ENCODE peak calls at places on chromosomes 3 and 15, in seven cellular contexts. U is fibroblast of mammary gland, T is AG04449, A is choroid plexus epithelial cell, O is neural progenitor cell, W is brain microvascular endothelial cell, V is A549. R is an unnamed sample.

GRCh38 chr3:123960791-123961507 is at the start of gene CCDC14:
- DNase-seq in U (peak; percentile 92), T (peak; percentile 57), A (peak; percentile 98), O (peak; percentile 99), W (peak; percentile 96), V (peak; percentile 94), R (peak; percentile 93)

GRCh38 chr3:162517110-162517509 is 1020.5 kb downstream of the OTOL1 start:
- DNase-seq in U (peak; percentile 6), T (no peak), A (peak; percentile 10), O (no peak), W (no peak), V (no peak), R (peak; percentile 4)

GRCh38 chr15:56187665-56188064 is 56.0 kb downstream of the RFX7 start:
- DNase-seq in U (no peak), T (no peak), A (no peak), O (no peak), W (no peak), V (no peak), R (no peak)

GRCh38 chr3:184175981-184176376 is 1.3 kb downstream of the AP2M1 start:
- DNase-seq in U (no peak), T (no peak), A (no peak), O (no peak), W (no peak), V (no peak), R (no peak)

GRCh38 chr3:150797155-150797554 is 34.2 kb upstream of the SIAH2 start:
- DNase-seq in U (peak; percentile 7), T (no peak), A (no peak), O (no peak), W (no peak), V (peak; percentile 10), R (no peak)

GRCh38 chr15:25710184-25710583 is 152.9 kb downstream of the ATP10A start:
- DNase-seq in U (peak; percentile 31), T (no peak), A (no peak), O (peak; percentile 81), W (no peak), V (peak; percentile 35), R (peak; percentile 17)

GRCh38 chr3:134197681-134198261 is 52.9 kb downstream of the RYK start:
- DNase-seq in U (peak; percentile 81), T (peak; percentile 24), A (peak; percentile 81), O (peak; percentile 53), W (peak; percentile 56), V (peak; percentile 44), R (peak; percentile 81)

GRCh38 chr3:170992854-170993253 is 33.7 kb downstream of the SLC2A2 start:
- DNase-seq in U (peak; percentile 58), T (no peak), A (peak; percentile 34), O (no peak), W (no peak), V (no peak), R (no peak)

GRCh38 chr3:30650348-30650995 is 44.1 kb downstream of the TGFBR2 start:
- DNase-seq in U (no peak), T (no peak), A (peak; percentile 50), O (no peak), W (no peak), V (no peak), R (no peak)

GRCh38 chr15:99185731-99186130 is 63.6 kb downstream of the TTC23 start:
- DNase-seq in U (no peak), T (no peak), A (no peak), O (no peak), W (no peak), V (no peak), R (no peak)

GRCh38 chr3:51712963-51713362 is 6.1 kb downstream of the GRM2 start:
- DNase-seq in U (no peak), T (no peak), A (no peak), O (no peak), W (no peak), V (no peak), R (no peak)

GRCh38 chr3:191255156-191255555 is 56.1 kb downstream of the OSTN start:
- DNase-seq in U (no peak), T (no peak), A (no peak), O (no peak), W (no peak), V (no peak), R (no peak)

GRCh38 chr3:50430186-50430585 is 70.9 kb upstream of the TMEM115 start:
- DNase-seq in U (no peak), T (no peak), A (no peak), O (no peak), W (no peak), V (no peak), R (no peak)

GRCh38 chr3:69565316-69565715 is 173.9 kb upstream of the MITF start:
- DNase-seq in U (no peak), T (no peak), A (no peak), O (no peak), W (no peak), V (no peak), R (no peak)

GRCh38 chr15:41919954-41920538 is 26.2 kb upstream of the SPTBN5 start:
- DNase-seq in U (peak; percentile 96), T (no peak), A (peak; percentile 94), O (no peak), W (peak; percentile 91), V (peak; percentile 21), R (peak; percentile 94)

GRCh38 chr3:188578579-188579363 is 424.8 kb downstream of the LPP start:
- DNase-seq in U (peak; percentile 98), T (peak; percentile 80), A (peak; percentile 72), O (no peak), W (peak; percentile 73), V (no peak), R (peak; percentile 99)

GRCh38 chr3:170149016-170149415 is 32.5 kb downstream of the PHC3 start:
- DNase-seq in U (no peak), T (no peak), A (no peak), O (no peak), W (no peak), V (no peak), R (no peak)

GRCh38 chr3:101940521-101940992 is 91.2 kb downstream of the NFKBIZ start:
- DNase-seq in U (peak; percentile 96), T (peak; percentile 94), A (peak; percentile 98), O (peak; percentile 57), W (peak; percentile 99), V (peak; percentile 24), R (peak; percentile 99)

GRCh38 chr3:45986303-45986982 is 9.2 kb downstream of the FYCO1 start:
- DNase-seq in U (peak; percentile 60), T (no peak), A (peak; percentile 58), O (no peak), W (peak; percentile 73), V (peak; percentile 83), R (peak; percentile 82)

GRCh38 chr3:123843668-123844067 is 40.5 kb downstream of the MYLK start:
- DNase-seq in U (no peak), T (peak; percentile 46), A (peak; percentile 52), O (peak; percentile 95), W (peak; percentile 64), V (no peak), R (peak; percentile 6)

GRCh38 chr3:50642382-50642781 is 25.4 kb downstream of the MAPKAPK3 start:
- DNase-seq in U (no peak), T (no peak), A (no peak), O (no peak), W (no peak), V (no peak), R (no peak)

GRCh38 chr3:128620268-128620691 is 30.3 kb downstream of the RPN1 start:
- DNase-seq in U (no peak), T (no peak), A (no peak), O (no peak), W (no peak), V (no peak), R (no peak)

GRCh38 chr3:153442386-153442785 is 280.4 kb downstream of the RAP2B start:
- DNase-seq in U (peak; percentile 42), T (no peak), A (peak; percentile 10), O (no peak), W (no peak), V (no peak), R (no peak)

GRCh38 chr15:88243895-88244787 is 12.4 kb downstream of the NTRK3 start:
- DNase-seq in U (peak; percentile 40), T (no peak), A (peak; percentile 47), O (peak; percentile 56), W (peak; percentile 12), V (peak; percentile 62), R (peak; percentile 61)

GRCh38 chr15:39430389-39430788 is 150.5 kb upstream of the THBS1 start:
- DNase-seq in U (no peak), T (no peak), A (no peak), O (no peak), W (no peak), V (no peak), R (no peak)

GRCh38 chr15:45456212-45457106 is 66.1 kb downstream of the SLC30A4 start:
- DNase-seq in U (peak; percentile 100), T (peak; percentile 100), A (peak; percentile 100), O (no peak), W (peak; percentile 100), V (peak; percentile 92), R (peak; percentile 100)

GRCh38 chr3:77414881-77415280 is 375.0 kb downstream of the ROBO2 start:
- DNase-seq in U (no peak), T (no peak), A (no peak), O (no peak), W (no peak), V (no peak), R (no peak)

GRCh38 chr3:150509780-150510179 is 36.5 kb downstream of the SERP1 start:
- DNase-seq in U (no peak), T (no peak), A (no peak), O (no peak), W (no peak), V (no peak), R (no peak)

GRCh38 chr3:10012106-10012505 is 14.1 kb upstream of the FANCD2 start:
- DNase-seq in U (no peak), T (no peak), A (no peak), O (no peak), W (no peak), V (no peak), R (no peak)

GRCh38 chr3:52742418-52743041 is 28.2 kb downstream of the NEK4 start:
- DNase-seq in U (peak; percentile 49), T (no peak), A (peak; percentile 71), O (peak; percentile 12), W (peak; percentile 32), V (peak; percentile 33), R (peak; percentile 60)
- H3K4me3 ChIP-seq in U (no peak overlapping the region), T (no peak overlapping the region), A (no peak overlapping the region), O (no peak overlapping the region), W (no peak overlapping the region), V (no peak overlapping the region), R (no peak overlapping the region)

DNA sequence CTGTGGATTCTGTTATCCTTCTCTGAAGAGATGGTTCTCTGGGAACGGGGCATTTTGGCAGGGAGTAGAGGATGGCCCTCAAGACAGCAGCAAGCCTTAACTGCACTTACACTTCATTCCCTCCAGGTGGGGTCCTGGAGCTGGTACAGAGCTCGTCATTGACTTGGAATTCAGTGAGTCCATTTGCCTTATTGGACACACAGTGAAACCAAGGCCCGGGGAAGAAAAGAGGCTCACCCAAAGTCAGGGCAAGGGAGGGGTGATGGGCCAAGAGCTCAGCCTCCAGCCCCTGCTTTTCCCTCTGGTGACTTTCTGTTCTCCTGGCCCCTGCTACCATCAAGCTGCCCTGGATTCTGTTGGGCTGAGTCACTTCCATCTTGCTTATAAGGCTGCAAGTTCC is 125.6 kb downstream of the ETFA start:
- DNase-seq in U (peak; percentile 84), T (no peak), A (peak; percentile 90), O (peak; percentile 67), W (peak; percentile 68), V (peak; percentile 83), R (peak; percentile 85)
- TF ChIP-seq CTCF in U (peak; percentile 73), T (peak; percentile 59), A (peak; percentile 83), O (peak; percentile 62), W (peak; percentile 87), V (peak; percentile 37), R (peak; percentile 71)

GRCh38 chr15:90571063-90571541 is 41.4 kb downstream of the CRTC3 start:
- DNase-seq in U (peak; percentile 27), T (no peak), A (no peak), O (no peak), W (peak; percentile 29), V (peak; percentile 52), R (peak; percentile 25)
- H3K4me3 ChIP-seq in U (no peak overlapping the region), T (no peak overlapping the region), A (no peak overlapping the region), O (no peak overlapping the region), W (no peak overlapping the region), V (no peak overlapping the region), R (no peak overlapping the region)

GRCh38 chr15:86756688-86757087 is 677.0 kb downstream of the AGBL1 start:
- DNase-seq in U (no peak), T (no peak), A (no peak), O (no peak), W (no peak), V (peak; percentile 5), R (no peak)
- TF ChIP-seq CTCF in U (no peak), T (no peak), A (no peak), O (peak; percentile 44), W (no peak), V (no peak), R (no peak)

R was measured in fibroblast of the aortic adventitia.